ENCODE peak calls at places on chromosomes 6 and 20, in four cellular contexts. N is fibroblast of the aortic adventitia, K is HFFc6, A is tibial nerve. L is an unnamed sample.
A peak's percentile ranks its signal among the peaks of the same experiment; 100 is the strongest.

GRCh38 chr6:68559716-68560115 is 75.4 kb upstream of the ADGRB3 start:
- DNase-seq in N (no peak), K (no peak), A (no peak), L (no peak)

GRCh38 chr6:153170511-153170910 is 39.4 kb upstream of the RGS17 start:
- DNase-seq in N (peak; percentile 7), K (peak; percentile 50), A (no peak), L (no peak)

GRCh38 chr6:31070711-31071197 is 41.6 kb downstream of the C6orf15 start:
- DNase-seq in N (peak; percentile 86), K (peak; percentile 76), A (no peak), L (no peak)

GRCh38 chr6:87364602-87365252 is 20.1 kb downstream of the C6orf163 start:
- DNase-seq in N (no peak), K (no peak), A (no peak), L (no peak)

GRCh38 chr20:22586645-22587310 is 2.4 kb upstream of the FOXA2 start:
- DNase-seq in N (peak; percentile 14), K (no peak), A (no peak), L (no peak)

GRCh38 chr20:38550274-38550673 is 30.7 kb upstream of the ADIG start:
- DNase-seq in N (no peak), K (no peak), A (no peak), L (no peak)

GRCh38 chr6:16286151-16286522 is 47.8 kb downstream of the GMPR start:
- DNase-seq in N (peak; percentile 24), K (no peak), A (no peak), L (no peak)

GRCh38 chr6:42091718-42092023 is 41.3 kb downstream of the TAF8 start:
- DNase-seq in N (no peak), K (no peak), A (no peak), L (no peak)

GRCh38 chr6:71421611-71422010 is 133.0 kb downstream of the OGFRL1 start:
- DNase-seq in N (no peak), K (no peak), A (no peak), L (no peak)

GRCh38 chr6:26524722-26525360 is 13.3 kb upstream of the HMGN4 start:
- DNase-seq in N (no peak), K (no peak), A (no peak), L (peak; percentile 38)

GRCh38 chr20:40683221-40683893 is 5.7 kb downstream of the MAFB start:
- DNase-seq in N (no peak), K (no peak), A (no peak), L (no peak)

GRCh38 chr6:73624896-73625295 is 28.9 kb downstream of the SLC17A5 start:
- DNase-seq in N (no peak), K (no peak), A (no peak), L (no peak)

GRCh38 chr6:38750968-38751615 is 36.0 kb downstream of the DNAH8 start:
- DNase-seq in N (no peak), K (no peak), A (no peak), L (no peak)

GRCh38 chr6:79031821-79032590 is 46.0 kb downstream of the PHIP start:
- DNase-seq in N (peak; percentile 67), K (no peak), A (no peak), L (no peak)

GRCh38 chr6:158361961-158362634 is 49.8 kb downstream of the TULP4 start:
- DNase-seq in N (peak; percentile 30), K (peak; percentile 55), A (no peak), L (no peak)

GRCh38 chr6:127566119-127566518 is 10.9 kb upstream of the C6orf58 start:
- DNase-seq in N (no peak), K (no peak), A (no peak), L (no peak)

GRCh38 chr6:106796754-106797153 is 167.4 kb downstream of the QRSL1 start:
- DNase-seq in N (no peak), K (no peak), A (no peak), L (no peak)

GRCh38 chr6:167153523-167153959 is 4.2 kb downstream of the GPR31 start:
- DNase-seq in N (peak; percentile 17), K (no peak), A (no peak), L (no peak)

GRCh38 chr20:57594092-57594911 is 25.9 kb downstream of the ZBP1 start:
- DNase-seq in N (peak; percentile 43), K (no peak), A (no peak), L (no peak)

GRCh38 chr20:18857640-18858039 is 44.1 kb downstream of the SCP2D1 start:
- DNase-seq in N (peak; percentile 33), K (no peak), A (no peak), L (no peak)

GRCh38 chr20:17767624-17768023 is 67.9 kb downstream of the BANF2 start:
- DNase-seq in N (no peak), K (no peak), A (no peak), L (no peak)

DNA sequence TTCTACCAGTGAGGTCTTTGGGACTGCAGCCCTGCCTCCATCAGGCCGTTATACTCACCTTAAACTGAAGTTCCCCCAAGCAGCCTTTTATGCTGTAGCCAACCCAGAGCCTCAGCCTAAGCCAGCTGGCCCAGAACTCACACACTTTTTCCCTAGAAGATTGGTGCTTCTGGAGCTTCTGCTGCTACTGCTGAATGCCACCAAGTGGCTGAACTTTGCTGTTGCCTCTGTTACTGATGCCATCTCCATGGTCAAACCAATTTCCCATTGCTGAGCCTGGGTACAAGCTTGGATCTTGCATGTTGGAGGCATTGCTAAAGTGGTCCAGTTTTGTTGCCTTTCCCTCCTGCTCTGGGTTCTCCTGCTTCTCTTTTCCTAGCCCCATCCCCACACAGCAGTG is 15.0 kb upstream of the TBX18 start:
- DNase-seq in N (peak; percentile 27), K (peak; percentile 33), A (no peak), L (no peak)
- TF ChIP-seq CTCF in N (peak; percentile 31), K (peak; percentile 63), A (no peak), L (no peak)

GRCh38 chr6:23505021-23505420 is 621.0 kb upstream of the NRSN1 start:
- DNase-seq in N (no peak), K (no peak), A (no peak), L (no peak)
- TF ChIP-seq CTCF in N (no peak), K (no peak), A (no peak), L (no peak)

GRCh38 chr20:45685896-45686295 is 15.9 kb upstream of the WFDC11 start:
- DNase-seq in N (no peak), K (no peak), A (no peak), L (no peak)
- TF ChIP-seq CTCF in N (peak; percentile 20), K (no peak), A (no peak), L (no peak)

GRCh38 chr20:50813101-50813643 is 18.3 kb downstream of the BCAS4 start:
- DNase-seq in N (no peak), K (no peak), A (no peak), L (no peak)
- TF ChIP-seq CTCF in N (no peak), K (no peak), A (no peak), L (no peak)

L was measured in ascending aorta.